ENCODE peak calls at places on chromosomes 5 and 9, in five cellular contexts. One of them, this sample, is unnamed.

GRCh38 chr5:135426102-135427082 is 20.8 kb downstream of the DCANP1 start:
- DNase-seq in cardiac muscle cell: peak
- DNase-seq in NCI-H1092 treated with DMSO at 0.1 percent for 48 hours: peak
- DNase-seq in left cardiac atrium: no peak
- DNase-seq in RWPE2: no peak
- DNase-seq in this sample: peak

GRCh38 chr9:132697230-132697629 is 27.0 kb downstream of the GTF3C4 start:
- DNase-seq in NCI-H1092 treated with DMSO at 0.1 percent for 48 hours: no peak
- DNase-seq in cardiac muscle cell: no peak
- DNase-seq in left cardiac atrium: no peak
- DNase-seq in RWPE2: no peak
- DNase-seq in this sample: no peak

GRCh38 chr5:180235846-180236245 is 26.8 kb upstream of the RASGEF1C start:
- DNase-seq in cardiac muscle cell: no peak
- DNase-seq in RWPE2: no peak
- DNase-seq in left cardiac atrium: no peak
- DNase-seq in NCI-H1092 treated with DMSO at 0.1 percent for 48 hours: no peak
- DNase-seq in this sample: no peak

GRCh38 chr5:175824621-175825020 is 46.8 kb upstream of the CPLX2 start:
- DNase-seq in left cardiac atrium: no peak
- DNase-seq in RWPE2: no peak
- DNase-seq in cardiac muscle cell: no peak
- DNase-seq in NCI-H1092 treated with DMSO at 0.1 percent for 48 hours: peak
- DNase-seq in this sample: peak

GRCh38 chr9:36853233-36853632 is 180.8 kb downstream of the PAX5 start:
- DNase-seq in RWPE2: no peak
- DNase-seq in left cardiac atrium: no peak
- DNase-seq in NCI-H1092 treated with DMSO at 0.1 percent for 48 hours: no peak
- DNase-seq in cardiac muscle cell: no peak
- DNase-seq in this sample: no peak

GRCh38 chr5:158538506-158539074 is 561.1 kb downstream of the EBF1 start:
- DNase-seq in cardiac muscle cell: no peak
- DNase-seq in NCI-H1092 treated with DMSO at 0.1 percent for 48 hours: no peak
- DNase-seq in left cardiac atrium: no peak
- DNase-seq in RWPE2: no peak
- DNase-seq in this sample: no peak

GRCh38 chr9:37976714-37977477 is 73.0 kb upstream of the SLC25A51 start:
- DNase-seq in NCI-H1092 treated with DMSO at 0.1 percent for 48 hours: peak
- DNase-seq in left cardiac atrium: peak
- DNase-seq in RWPE2: peak
- DNase-seq in cardiac muscle cell: no peak
- DNase-seq in this sample: no peak

GRCh38 chr9:21470126-21470525 is 12.0 kb downstream of the IFNE start:
- DNase-seq in RWPE2: no peak
- DNase-seq in left cardiac atrium: no peak
- DNase-seq in NCI-H1092 treated with DMSO at 0.1 percent for 48 hours: no peak
- DNase-seq in cardiac muscle cell: no peak
- DNase-seq in this sample: no peak

GRCh38 chr5:134371834-134372340 is 518 bp downstream of the UBE2B start:
- DNase-seq in cardiac muscle cell: peak
- DNase-seq in NCI-H1092 treated with DMSO at 0.1 percent for 48 hours: peak
- DNase-seq in left cardiac atrium: peak
- DNase-seq in RWPE2: peak
- DNase-seq in this sample: peak

GRCh38 chr5:133902521-133903118 is 65.8 kb downstream of the C5orf15 start:
- DNase-seq in left cardiac atrium: no peak
- DNase-seq in cardiac muscle cell: no peak
- DNase-seq in NCI-H1092 treated with DMSO at 0.1 percent for 48 hours: no peak
- DNase-seq in RWPE2: no peak
- DNase-seq in this sample: no peak

GRCh38 chr9:76459691-76460635 is 981 bp downstream of the GCNT1 start:
- DNase-seq in NCI-H1092 treated with DMSO at 0.1 percent for 48 hours: peak
- DNase-seq in RWPE2: peak
- DNase-seq in cardiac muscle cell: peak
- DNase-seq in left cardiac atrium: no peak
- DNase-seq in this sample: peak

GRCh38 chr5:10162468-10162867 is 87.2 kb downstream of the ATPSCKMT start:
- DNase-seq in RWPE2: no peak
- DNase-seq in NCI-H1092 treated with DMSO at 0.1 percent for 48 hours: no peak
- DNase-seq in left cardiac atrium: no peak
- DNase-seq in cardiac muscle cell: peak
- DNase-seq in this sample: no peak

GRCh38 chr5:472656-473343 is 29.8 kb downstream of the EXOC3 start:
- DNase-seq in left cardiac atrium: peak
- DNase-seq in cardiac muscle cell: peak
- DNase-seq in RWPE2: peak
- DNase-seq in NCI-H1092 treated with DMSO at 0.1 percent for 48 hours: peak
- DNase-seq in this sample: peak

GRCh38 chr5:146761809-146762208 is 116.7 kb downstream of the PPP2R2B start:
- DNase-seq in cardiac muscle cell: no peak
- DNase-seq in left cardiac atrium: no peak
- DNase-seq in RWPE2: no peak
- DNase-seq in NCI-H1092 treated with DMSO at 0.1 percent for 48 hours: no peak
- DNase-seq in this sample: no peak

GRCh38 chr9:126763130-126763764 is 41.6 kb upstream of the ZBTB43 start:
- DNase-seq in cardiac muscle cell: no peak
- DNase-seq in RWPE2: no peak
- DNase-seq in NCI-H1092 treated with DMSO at 0.1 percent for 48 hours: no peak
- DNase-seq in left cardiac atrium: no peak
- DNase-seq in this sample: no peak

GRCh38 chr5:138438724-138439536 is at the start of gene REEP2:
- DNase-seq in cardiac muscle cell: peak
- DNase-seq in RWPE2: no peak
- DNase-seq in left cardiac atrium: peak
- DNase-seq in NCI-H1092 treated with DMSO at 0.1 percent for 48 hours: peak
- DNase-seq in this sample: peak